ENCODE peak calls at places on chromosomes 6 and 20, in seven cellular contexts. One of them, this sample, is unnamed.

GRCh38 chr20:38723069-38723981 is 961 bp upstream of the SLC32A1 start:
- DNase-seq in HepG2: no peak
- DNase-seq in iPS-NIHi11: peak; percentile 28
- DNase-seq in vagina: no peak
- DNase-seq in lower lobe of right lung: no peak
- DNase-seq in mesendoderm: peak; percentile 33
- DNase-seq in fibroblast of the conjunctiva: no peak
- DNase-seq in this sample: no peak

GRCh38 chr6:32057966-32058365 is 19.8 kb downstream of the CYP21A2 start:
- DNase-seq in iPS-NIHi11: no peak
- DNase-seq in HepG2: no peak
- DNase-seq in vagina: no peak
- DNase-seq in lower lobe of right lung: no peak
- DNase-seq in mesendoderm: no peak
- DNase-seq in fibroblast of the conjunctiva: no peak
- DNase-seq in this sample: no peak

GRCh38 chr6:138162947-138163569 is 1.3 kb downstream of the ARFGEF3 start:
- DNase-seq in iPS-NIHi11: no peak
- DNase-seq in lower lobe of right lung: no peak
- DNase-seq in vagina: no peak
- DNase-seq in mesendoderm: no peak
- DNase-seq in fibroblast of the conjunctiva: no peak
- DNase-seq in HepG2: no peak
- DNase-seq in this sample: no peak

GRCh38 chr6:48736486-48737206 is 625.6 kb upstream of the PTCHD4 start:
- DNase-seq in vagina: no peak
- DNase-seq in HepG2: no peak
- DNase-seq in lower lobe of right lung: no peak
- DNase-seq in fibroblast of the conjunctiva: peak; percentile 74
- DNase-seq in iPS-NIHi11: peak; percentile 4
- DNase-seq in mesendoderm: no peak
- DNase-seq in this sample: no peak

GRCh38 chr20:47455133-47456040 is 46.3 kb upstream of the NCOA3 start:
- DNase-seq in mesendoderm: no peak
- DNase-seq in fibroblast of the conjunctiva: no peak
- DNase-seq in iPS-NIHi11: no peak
- DNase-seq in lower lobe of right lung: no peak
- DNase-seq in HepG2: peak; percentile 100
- DNase-seq in vagina: no peak
- DNase-seq in this sample: no peak

GRCh38 chr6:155301867-155302266 is 12.4 kb downstream of the TFB1M start:
- DNase-seq in HepG2: no peak
- DNase-seq in fibroblast of the conjunctiva: peak; percentile 8
- DNase-seq in lower lobe of right lung: no peak
- DNase-seq in vagina: no peak
- DNase-seq in mesendoderm: peak; percentile 40
- DNase-seq in iPS-NIHi11: no peak
- DNase-seq in this sample: no peak

GRCh38 chr6:44779130-44779826 is 391.8 kb downstream of the CDC5L start:
- DNase-seq in fibroblast of the conjunctiva: no peak
- DNase-seq in lower lobe of right lung: peak; percentile 51
- DNase-seq in mesendoderm: no peak
- DNase-seq in HepG2: no peak
- DNase-seq in vagina: no peak
- DNase-seq in iPS-NIHi11: no peak
- DNase-seq in this sample: no peak

GRCh38 chr6:72552938-72553337 is 68.9 kb upstream of the KCNQ5 start:
- DNase-seq in vagina: no peak
- DNase-seq in fibroblast of the conjunctiva: peak; percentile 5
- DNase-seq in iPS-NIHi11: no peak
- DNase-seq in HepG2: no peak
- DNase-seq in mesendoderm: no peak
- DNase-seq in lower lobe of right lung: no peak
- DNase-seq in this sample: peak; percentile 53

GRCh38 chr6:47897233-47897632 is 115.4 kb downstream of the OPN5 start:
- DNase-seq in mesendoderm: no peak
- DNase-seq in HepG2: no peak
- DNase-seq in fibroblast of the conjunctiva: no peak
- DNase-seq in vagina: no peak
- DNase-seq in lower lobe of right lung: no peak
- DNase-seq in iPS-NIHi11: no peak
- DNase-seq in this sample: no peak

GRCh38 chr6:14841901-14842421 is 403.9 kb upstream of the JARID2 start:
- DNase-seq in HepG2: no peak
- DNase-seq in iPS-NIHi11: no peak
- DNase-seq in mesendoderm: no peak
- DNase-seq in vagina: no peak
- DNase-seq in fibroblast of the conjunctiva: peak; percentile 93
- DNase-seq in lower lobe of right lung: peak; percentile 70
- DNase-seq in this sample: no peak

GRCh38 chr6:6742535-6742934 is 154.0 kb downstream of the LY86 start:
- DNase-seq in vagina: no peak
- DNase-seq in fibroblast of the conjunctiva: no peak
- DNase-seq in mesendoderm: no peak
- DNase-seq in HepG2: no peak
- DNase-seq in lower lobe of right lung: no peak
- DNase-seq in iPS-NIHi11: no peak
- DNase-seq in this sample: no peak

GRCh38 chr20:44683263-44684046 is 31.7 kb upstream of the CCN5 start:
- DNase-seq in fibroblast of the conjunctiva: no peak
- DNase-seq in vagina: no peak
- DNase-seq in lower lobe of right lung: peak; percentile 57
- DNase-seq in HepG2: peak; percentile 63
- DNase-seq in mesendoderm: peak; percentile 82
- DNase-seq in iPS-NIHi11: peak; percentile 83
- DNase-seq in this sample: peak; percentile 49

GRCh38 chr20:22403860-22404608 is 180.3 kb downstream of the FOXA2 start:
- DNase-seq in HepG2: peak; percentile 77
- DNase-seq in iPS-NIHi11: no peak
- DNase-seq in vagina: no peak
- DNase-seq in fibroblast of the conjunctiva: no peak
- DNase-seq in lower lobe of right lung: peak; percentile 50
- DNase-seq in mesendoderm: peak; percentile 12
- DNase-seq in this sample: no peak

GRCh38 chr6:84280030-84280429 is 52.6 kb upstream of the CEP162 start:
- DNase-seq in HepG2: no peak
- DNase-seq in vagina: no peak
- DNase-seq in mesendoderm: no peak
- DNase-seq in lower lobe of right lung: no peak
- DNase-seq in iPS-NIHi11: no peak
- DNase-seq in fibroblast of the conjunctiva: peak; percentile 30
- DNase-seq in this sample: no peak

GRCh38 chr6:142697912-142698311 is 247.1 kb downstream of the HIVEP2 start:
- DNase-seq in fibroblast of the conjunctiva: no peak
- DNase-seq in mesendoderm: peak; percentile 66
- DNase-seq in iPS-NIHi11: no peak
- DNase-seq in lower lobe of right lung: no peak
- DNase-seq in HepG2: no peak
- DNase-seq in vagina: no peak
- DNase-seq in this sample: no peak

GRCh38 chr20:3788685-3789155 is 2.2 kb upstream of the CENPB start:
- DNase-seq in lower lobe of right lung: peak; percentile 22
- DNase-seq in HepG2: no peak
- DNase-seq in iPS-NIHi11: no peak
- DNase-seq in fibroblast of the conjunctiva: no peak
- DNase-seq in vagina: no peak
- DNase-seq in mesendoderm: no peak
- DNase-seq in this sample: no peak

GRCh38 chr6:85726206-85726605 is 83.5 kb upstream of the SYNCRIP start:
- DNase-seq in iPS-NIHi11: no peak
- DNase-seq in HepG2: no peak
- DNase-seq in lower lobe of right lung: no peak
- DNase-seq in fibroblast of the conjunctiva: no peak
- DNase-seq in vagina: no peak
- DNase-seq in mesendoderm: peak; percentile 56
- DNase-seq in this sample: no peak

GRCh38 chr6:170208651-170209353 is 82.1 kb downstream of the DLL1 start:
- DNase-seq in HepG2: no peak
- DNase-seq in mesendoderm: no peak
- DNase-seq in fibroblast of the conjunctiva: no peak
- DNase-seq in vagina: peak; percentile 85
- DNase-seq in iPS-NIHi11: no peak
- DNase-seq in lower lobe of right lung: no peak
- DNase-seq in this sample: no peak

GRCh38 chr20:50399917-50400704 is 110.1 kb upstream of the PTPN1 start:
- DNase-seq in mesendoderm: peak; percentile 45
- DNase-seq in iPS-NIHi11: no peak
- DNase-seq in vagina: no peak
- DNase-seq in lower lobe of right lung: peak; percentile 61
- DNase-seq in fibroblast of the conjunctiva: no peak
- DNase-seq in HepG2: peak; percentile 99
- DNase-seq in this sample: no peak

GRCh38 chr6:89555751-89556150 is 82.8 kb downstream of the LYRM2 start:
- DNase-seq in HepG2: no peak
- DNase-seq in mesendoderm: peak; percentile 49
- DNase-seq in fibroblast of the conjunctiva: no peak
- DNase-seq in lower lobe of right lung: no peak
- DNase-seq in iPS-NIHi11: no peak
- DNase-seq in vagina: no peak
- DNase-seq in this sample: no peak

GRCh38 chr6:47310131-47310480 is 401 bp upstream of the TNFRSF21 start:
- DNase-seq in mesendoderm: no peak
- DNase-seq in lower lobe of right lung: no peak
- DNase-seq in HepG2: no peak
- DNase-seq in iPS-NIHi11: no peak
- DNase-seq in fibroblast of the conjunctiva: no peak
- DNase-seq in vagina: no peak
- DNase-seq in this sample: no peak

GRCh38 chr6:159826968-159827647 is 27.0 kb downstream of the PNLDC1 start:
- DNase-seq in HepG2: no peak
- DNase-seq in mesendoderm: no peak
- DNase-seq in vagina: no peak
- DNase-seq in iPS-NIHi11: no peak
- DNase-seq in lower lobe of right lung: peak; percentile 21
- DNase-seq in fibroblast of the conjunctiva: no peak
- DNase-seq in this sample: no peak

GRCh38 chr6:27139753-27140522 is 107.6 kb upstream of the PRSS16 start:
- DNase-seq in HepG2: no peak
- DNase-seq in iPS-NIHi11: no peak
- DNase-seq in fibroblast of the conjunctiva: no peak
- DNase-seq in vagina: no peak
- DNase-seq in lower lobe of right lung: no peak
- DNase-seq in mesendoderm: peak; percentile 78
- DNase-seq in this sample: no peak

GRCh38 chr20:50715694-50716093 is 15.7 kb upstream of the PARD6B start:
- DNase-seq in vagina: no peak
- DNase-seq in lower lobe of right lung: no peak
- DNase-seq in HepG2: no peak
- DNase-seq in fibroblast of the conjunctiva: no peak
- DNase-seq in iPS-NIHi11: no peak
- DNase-seq in mesendoderm: no peak
- DNase-seq in this sample: no peak

GRCh38 chr20:60203451-60203850 is 245.2 kb downstream of the CDH26 start:
- DNase-seq in HepG2: no peak
- DNase-seq in lower lobe of right lung: no peak
- DNase-seq in vagina: no peak
- DNase-seq in fibroblast of the conjunctiva: no peak
- DNase-seq in iPS-NIHi11: no peak
- DNase-seq in mesendoderm: peak; percentile 76
- DNase-seq in this sample: peak; percentile 38

GRCh38 chr6:79989641-79990040 is 14.8 kb upstream of the TTK start:
- DNase-seq in HepG2: no peak
- DNase-seq in lower lobe of right lung: no peak
- DNase-seq in vagina: no peak
- DNase-seq in iPS-NIHi11: no peak
- DNase-seq in fibroblast of the conjunctiva: no peak
- DNase-seq in mesendoderm: no peak
- DNase-seq in this sample: no peak

GRCh38 chr6:130843575-130844320 is 16.5 kb downstream of the SMLR1 start:
- DNase-seq in HepG2: peak; percentile 74
- DNase-seq in lower lobe of right lung: no peak
- DNase-seq in fibroblast of the conjunctiva: peak; percentile 17
- DNase-seq in mesendoderm: peak; percentile 58
- DNase-seq in vagina: no peak
- DNase-seq in iPS-NIHi11: peak; percentile 48
- DNase-seq in this sample: no peak

GRCh38 chr6:45807610-45808009 is 208.1 kb downstream of the CLIC5 start:
- DNase-seq in vagina: no peak
- DNase-seq in fibroblast of the conjunctiva: no peak
- DNase-seq in iPS-NIHi11: no peak
- DNase-seq in lower lobe of right lung: no peak
- DNase-seq in HepG2: no peak
- DNase-seq in mesendoderm: no peak
- DNase-seq in this sample: no peak

GRCh38 chr20:4721719-4722118 is at the start of gene PRND:
- DNase-seq in iPS-NIHi11: peak; percentile 50
- DNase-seq in HepG2: no peak
- DNase-seq in fibroblast of the conjunctiva: no peak
- DNase-seq in vagina: no peak
- DNase-seq in mesendoderm: peak; percentile 11
- DNase-seq in lower lobe of right lung: no peak
- DNase-seq in this sample: no peak